ENCODE peak calls at places on chromosome 17, in nine cellular contexts. V is GM04503; S is T-helper 2 cell; R is mesendoderm; Q is Daoy; Y is hypothalamus; M is heart left ventricle; J is stimulated activated CD8-positive, alpha-beta memory T cell treated with anti-CD3 and anti-CD28 coated beads, Interleukin-15, amount 100 ng/mL, for 1 hour; A is PC-9. I is an unnamed sample.
A peak's percentile ranks its signal among the peaks of the same experiment; 100 is the strongest.

GRCh38 chr17:17119533-17119932 is 77.3 kb downstream of the MPRIP start:
- DNase-seq in V (no peak), S (peak; percentile 89), R (no peak), Q (peak; percentile 54), Y (no peak), M (no peak), J (peak; percentile 10), A (no peak), I (no peak)

GRCh38 chr17:68435876-68436842 is 21.1 kb downstream of the WIPI1 start:
- DNase-seq in V (no peak), S (peak; percentile 88), R (peak; percentile 83), Q (peak; percentile 84), Y (peak; percentile 49), M (peak; percentile 72), J (peak; percentile 72), A (peak; percentile 74), I (peak; percentile 65)

GRCh38 chr17:309361-309888 is 43.2 kb downstream of the RPH3AL start:
- DNase-seq in V (no peak), S (no peak), R (peak; percentile 85), Q (peak; percentile 62), Y (no peak), M (no peak), J (no peak), A (no peak), I (peak; percentile 18)

GRCh38 chr17:55281592-55282378 is 17.0 kb downstream of the HLF start:
- DNase-seq in V (no peak), S (no peak), R (no peak), Q (no peak), Y (no peak), M (no peak), J (no peak), A (no peak), I (no peak)

GRCh38 chr17:3886776-3887175 is 6.1 kb downstream of the CAMKK1 start:
- DNase-seq in V (no peak), S (peak; percentile 21), R (no peak), Q (no peak), Y (no peak), M (peak; percentile 47), J (no peak), A (no peak), I (no peak)

GRCh38 chr17:74085434-74085833 is 118.0 kb upstream of the RPL38 start:
- DNase-seq in V (no peak), S (peak; percentile 18), R (peak; percentile 51), Q (no peak), Y (no peak), M (no peak), J (no peak), A (no peak), I (no peak)

GRCh38 chr17:28333083-28333746 is 2.1 kb downstream of the IFT20 start:
- DNase-seq in V (no peak), S (no peak), R (no peak), Q (no peak), Y (no peak), M (no peak), J (no peak), A (no peak), I (no peak)

GRCh38 chr17:59706900-59707181 is 389 bp downstream of the PTRH2 start:
- DNase-seq in V (no peak), S (no peak), R (no peak), Q (no peak), Y (no peak), M (no peak), J (no peak), A (no peak), I (no peak)

GRCh38 chr17:7407483-7408231 is at the start of gene NLGN2:
- DNase-seq in V (no peak), S (no peak), R (no peak), Q (no peak), Y (no peak), M (no peak), J (no peak), A (no peak), I (no peak)

GRCh38 chr17:44830359-44831269 is 527 bp upstream of the GJC1 start:
- DNase-seq in V (no peak), S (no peak), R (peak; percentile 79), Q (peak; percentile 42), Y (no peak), M (peak; percentile 19), J (no peak), A (peak; percentile 35), I (no peak)

GRCh38 chr17:30824356-30825145 is at the start of gene CRLF3:
- DNase-seq in V (peak; percentile 44), S (peak; percentile 97), R (peak; percentile 97), Q (peak; percentile 96), Y (peak; percentile 91), M (peak; percentile 90), J (peak; percentile 71), A (peak; percentile 91), I (peak; percentile 74)

GRCh38 chr17:75980188-75981018 is 1.4 kb downstream of the TEN1 start:
- DNase-seq in V (no peak), S (no peak), R (no peak), Q (peak; percentile 41), Y (no peak), M (no peak), J (no peak), A (no peak), I (no peak)

GRCh38 chr17:9266031-9266680 is 244.8 kb downstream of the NTN1 start:
- DNase-seq in V (no peak), S (no peak), R (peak; percentile 39), Q (no peak), Y (no peak), M (no peak), J (no peak), A (no peak), I (no peak)

GRCh38 chr17:56172517-56172982 is 19.3 kb downstream of the ANKFN1 start:
- DNase-seq in V (no peak), S (no peak), R (peak; percentile 38), Q (no peak), Y (peak; percentile 27), M (peak; percentile 11), J (no peak), A (no peak), I (no peak)

GRCh38 chr17:5555254-5555653 is 29.1 kb downstream of the NLRP1 start:
- DNase-seq in V (peak; percentile 19), S (no peak), R (no peak), Q (peak; percentile 45), Y (no peak), M (no peak), J (no peak), A (no peak), I (no peak)

GRCh38 chr17:58005728-58006562 is 1.1 kb downstream of the SRSF1 start:
- DNase-seq in V (no peak), S (no peak), R (no peak), Q (no peak), Y (no peak), M (no peak), J (peak; percentile 23), A (no peak), I (no peak)

GRCh38 chr17:13079010-13079409 is 61.2 kb upstream of the ELAC2 start:
- DNase-seq in V (no peak), S (no peak), R (no peak), Q (peak; percentile 38), Y (no peak), M (no peak), J (no peak), A (no peak), I (no peak)

GRCh38 chr17:69142473-69142802 is 743 bp upstream of the ABCA6 start:
- DNase-seq in V (peak; percentile 53), S (no peak), R (no peak), Q (no peak), Y (no peak), M (no peak), J (no peak), A (no peak), I (no peak)

GRCh38 chr17:74147966-74148365 is 55.5 kb upstream of the RPL38 start:
- DNase-seq in V (no peak), S (no peak), R (no peak), Q (no peak), Y (no peak), M (no peak), J (no peak), A (no peak), I (no peak)

GRCh38 chr17:82101767-82102679 is 4.0 kb upstream of the FASN start:
- DNase-seq in V (no peak), S (no peak), R (peak; percentile 29), Q (no peak), Y (peak; percentile 34), M (no peak), J (no peak), A (peak; percentile 58), I (no peak)

GRCh38 chr17:73066148-73066884 is 26.2 kb downstream of the SLC39A11 start:
- DNase-seq in V (no peak), S (no peak), R (no peak), Q (no peak), Y (no peak), M (no peak), J (no peak), A (no peak), I (no peak)

GRCh38 chr17:73821665-73822064 is 177.4 kb upstream of the SDK2 start:
- DNase-seq in V (no peak), S (no peak), R (no peak), Q (no peak), Y (no peak), M (no peak), J (no peak), A (no peak), I (no peak)

GRCh38 chr17:2343421-2343820 is 6.1 kb downstream of the SGSM2 start:
- DNase-seq in V (no peak), S (no peak), R (no peak), Q (no peak), Y (no peak), M (no peak), J (no peak), A (peak; percentile 29), I (no peak)

GRCh38 chr17:77375526-77375916 is 234.8 kb downstream of the SEC14L1 start:
- DNase-seq in V (no peak), S (no peak), R (no peak), Q (no peak), Y (no peak), M (no peak), J (no peak), A (no peak), I (no peak)

GRCh38 chr17:4453821-4454591 is 20.3 kb downstream of the SPNS3 start:
- DNase-seq in V (no peak), S (no peak), R (no peak), Q (no peak), Y (no peak), M (no peak), J (no peak), A (no peak), I (no peak)

GRCh38 chr17:39164675-39165143 is 1.3 kb downstream of the ARL5C start:
- DNase-seq in V (peak; percentile 59), S (peak; percentile 93), R (peak; percentile 97), Q (peak; percentile 72), Y (peak; percentile 64), M (peak; percentile 92), J (peak; percentile 59), A (peak; percentile 67), I (no peak)

GRCh38 chr17:60435244-60436170 is 13.2 kb downstream of the CHCT1 start:
- DNase-seq in V (peak; percentile 72), S (peak; percentile 57), R (peak; percentile 78), Q (peak; percentile 74), Y (peak; percentile 54), M (peak; percentile 79), J (peak; percentile 26), A (peak; percentile 55), I (peak; percentile 35)

GRCh38 chr17:82272495-82273326 is 789 bp downstream of the CSNK1D start:
- DNase-seq in V (no peak), S (peak; percentile 60), R (peak; percentile 39), Q (no peak), Y (peak; percentile 66), M (peak; percentile 64), J (no peak), A (peak; percentile 17), I (peak; percentile 78)

GRCh38 chr17:31093866-31094599 is 744 bp upstream of the NF1 start:
- DNase-seq in V (no peak), S (no peak), R (peak; percentile 18), Q (no peak), Y (no peak), M (no peak), J (no peak), A (no peak), I (no peak)

GRCh38 chr17:81680150-81680549 is 3.4 kb downstream of the ARL16 start:
- DNase-seq in V (no peak), S (no peak), R (no peak), Q (no peak), Y (no peak), M (no peak), J (no peak), A (no peak), I (no peak)

GRCh38 chr17:12406623-12407228 is 259.0 kb upstream of the MYOCD start:
- DNase-seq in V (no peak), S (no peak), R (peak; percentile 69), Q (no peak), Y (no peak), M (no peak), J (no peak), A (no peak), I (no peak)